ENCODE peak calls at places on chromosome 10, in eight cellular contexts. O is fibroblast of the aortic adventitia, R is AG04450, V is PC-9, A is mammary epithelial cell, J is upper lobe of left lung, T is neural progenitor cell, K is retinal pigment epithelial cell. D is an unnamed sample.

GRCh38 chr10:119776536-119776935 is 50.7 kb downstream of the INPP5F start:
- DNase-seq in O (no peak), R (no peak), V (no peak), A (peak; percentile 51), J (no peak), T (no peak), K (no peak), D (peak; percentile 19)

GRCh38 chr10:52539463-52539862 is 225.4 kb downstream of the DKK1 start:
- DNase-seq in O (peak; percentile 45), R (no peak), V (peak; percentile 65), A (peak; percentile 45), J (no peak), T (no peak), K (peak; percentile 61), D (peak; percentile 42)

GRCh38 chr10:112711366-112711765 is 238.7 kb upstream of the TCF7L2 start:
- DNase-seq in O (peak; percentile 31), R (no peak), V (no peak), A (no peak), J (no peak), T (no peak), K (no peak), D (no peak)

GRCh38 chr10:79335094-79335469 is 12.2 kb upstream of the PPIF start:
- DNase-seq in O (no peak), R (no peak), V (no peak), A (no peak), J (no peak), T (no peak), K (no peak), D (no peak)

GRCh38 chr10:79910344-79910743 is 38.6 kb downstream of the SFTPD start:
- DNase-seq in O (no peak), R (no peak), V (no peak), A (no peak), J (no peak), T (no peak), K (no peak), D (no peak)

GRCh38 chr10:31939797-31940708 is 11.4 kb upstream of the ARHGAP12 start:
- DNase-seq in O (no peak), R (no peak), V (peak; percentile 42), A (peak; percentile 24), J (no peak), T (no peak), K (no peak), D (no peak)

GRCh38 chr10:132167041-132167674 is 19.6 kb upstream of the DPYSL4 start:
- DNase-seq in O (no peak), R (no peak), V (no peak), A (no peak), J (no peak), T (no peak), K (no peak), D (no peak)

GRCh38 chr10:24305551-24306506 is 96.9 kb downstream of the KIAA1217 start:
- DNase-seq in O (peak; percentile 51), R (no peak), V (no peak), A (peak; percentile 17), J (no peak), T (no peak), K (no peak), D (no peak)

GRCh38 chr10:123133511-123133910 is 2.3 kb upstream of the HMX3 start:
- DNase-seq in O (no peak), R (no peak), V (no peak), A (no peak), J (peak; percentile 33), T (no peak), K (no peak), D (no peak)

GRCh38 chr10:95333997-95334792 is 43.4 kb upstream of the PDLIM1 start:
- DNase-seq in O (peak; percentile 86), R (peak; percentile 66), V (no peak), A (peak; percentile 39), J (no peak), T (no peak), K (no peak), D (peak; percentile 85)

GRCh38 chr10:103612462-103613365 is 119.2 kb downstream of the NEURL1 start:
- DNase-seq in O (peak; percentile 58), R (peak; percentile 54), V (no peak), A (no peak), J (no peak), T (no peak), K (no peak), D (peak; percentile 12)

GRCh38 chr10:79266543-79267312 is 80.5 kb upstream of the PPIF start:
- DNase-seq in O (peak; percentile 91), R (peak; percentile 74), V (no peak), A (peak; percentile 71), J (peak; percentile 32), T (no peak), K (peak; percentile 64), D (peak; percentile 74)

GRCh38 chr10:8137726-8138125 is 83.2 kb downstream of the GATA3 start:
- DNase-seq in O (no peak), R (no peak), V (no peak), A (no peak), J (no peak), T (no peak), K (no peak), D (no peak)

GRCh38 chr10:6005856-6006390 is 28.6 kb upstream of the IL15RA start:
- DNase-seq in O (no peak), R (no peak), V (no peak), A (no peak), J (no peak), T (no peak), K (no peak), D (no peak)

GRCh38 chr10:110852255-110852896 is 19.4 kb upstream of the PDCD4 start:
- DNase-seq in O (no peak), R (no peak), V (peak; percentile 85), A (peak; percentile 99), J (no peak), T (no peak), K (no peak), D (peak; percentile 86)

GRCh38 chr10:93079663-93080349 is 6.1 kb downstream of the CYP26A1 start:
- DNase-seq in O (no peak), R (no peak), V (no peak), A (no peak), J (peak; percentile 29), T (no peak), K (no peak), D (no peak)

GRCh38 chr10:14812271-14812670 is 25.6 kb downstream of the CDNF start:
- DNase-seq in O (peak; percentile 11), R (no peak), V (no peak), A (no peak), J (no peak), T (peak; percentile 2), K (no peak), D (no peak)

GRCh38 chr10:69801434-69802315 is at the start of gene COL13A1:
- DNase-seq in O (peak; percentile 60), R (no peak), V (peak; percentile 74), A (peak; percentile 76), J (peak; percentile 84), T (peak; percentile 93), K (no peak), D (peak; percentile 86)

GRCh38 chr10:59702347-59702746 is 7.3 kb downstream of the SLC16A9 start:
- DNase-seq in O (no peak), R (no peak), V (peak; percentile 52), A (no peak), J (no peak), T (no peak), K (no peak), D (no peak)

GRCh38 chr10:44895280-44895679 is 15.9 kb upstream of the TMEM72 start:
- DNase-seq in O (no peak), R (no peak), V (no peak), A (no peak), J (no peak), T (no peak), K (no peak), D (no peak)

GRCh38 chr10:68302871-68303270 is 29.0 kb upstream of the HNRNPH3 start:
- DNase-seq in O (no peak), R (no peak), V (no peak), A (no peak), J (no peak), T (no peak), K (no peak), D (no peak)

GRCh38 chr10:128633864-128634541 is 507.8 kb upstream of the MKI67 start:
- DNase-seq in O (no peak), R (no peak), V (no peak), A (peak; percentile 19), J (no peak), T (peak; percentile 25), K (no peak), D (no peak)
- TF ChIP-seq CTCF in O (no peak), R (no peak), V (no peak), A (peak; percentile 43), J (no peak), T (peak; percentile 48), K (no peak), D (no peak)

GRCh38 chr10:98560585-98560984 is 113.8 kb upstream of the HPS1 start:
- DNase-seq in O (no peak), R (no peak), V (no peak), A (no peak), J (no peak), T (no peak), K (no peak), D (no peak)

GRCh38 chr10:98567396-98567795 is 120.7 kb upstream of the HPS1 start:
- DNase-seq in O (no peak), R (no peak), V (no peak), A (no peak), J (no peak), T (no peak), K (no peak), D (no peak)

GRCh38 chr10:98563811-98564210 is 117.1 kb upstream of the HPS1 start:
- DNase-seq in O (no peak), R (no peak), V (no peak), A (no peak), J (no peak), T (no peak), K (no peak), D (no peak)
- TF ChIP-seq CTCF in O (no peak), R (no peak), V (no peak), A (no peak), J (no peak), T (no peak), K (no peak), D (no peak)

GRCh38 chr10:30027057-30028005 is 32.1 kb downstream of the JCAD start:
- DNase-seq in O (no peak), R (no peak), V (no peak), A (peak; percentile 61), J (peak; percentile 81), T (no peak), K (no peak), D (peak; percentile 88)
- TF ChIP-seq CTCF in O (no peak), R (no peak), V (no peak), A (peak; percentile 63), J (no peak), T (no peak), K (no peak), D (peak; percentile 62)

GRCh38 chr10:117536862-117537435 is 5.6 kb upstream of the EMX2 start:
- DNase-seq in O (no peak), R (no peak), V (no peak), A (no peak), J (peak; percentile 77), T (peak; percentile 75), K (no peak), D (no peak)

GRCh38 chr10:117535752-117536358 is 6.7 kb upstream of the EMX2 start:
- DNase-seq in O (no peak), R (no peak), V (no peak), A (no peak), J (no peak), T (peak; percentile 57), K (no peak), D (no peak)

GRCh38 chr10:117536359-117536861 is 6.1 kb upstream of the EMX2 start:
- DNase-seq in O (no peak), R (no peak), V (no peak), A (no peak), J (no peak), T (no peak), K (no peak), D (no peak)

GRCh38 chr10:117537904-117538524 is 4.5 kb upstream of the EMX2 start:
- DNase-seq in O (no peak), R (no peak), V (no peak), A (no peak), J (no peak), T (no peak), K (no peak), D (no peak)

GRCh38 chr10:117537436-117537903 is 5.1 kb upstream of the EMX2 start:
- DNase-seq in O (no peak), R (no peak), V (no peak), A (no peak), J (peak; percentile 89), T (peak; percentile 83), K (no peak), D (no peak)
- TF ChIP-seq CTCF in O (peak; percentile 29), R (peak; percentile 35), V (no peak), A (peak; percentile 55), J (peak; percentile 78), T (peak; percentile 77), K (peak; percentile 44), D (peak; percentile 80)

D was measured in MCF 10A.